ENCODE peak calls at places on chromosomes 11 and 22, in nine cellular contexts. I, J, R, U, W, H, Z, B and C are unnamed samples.

GRCh38 chr11:130144721-130145327 is 14.8 kb upstream of the ST14 start:
- DNase-seq in I (no peak), J (peak; percentile 49), R (no peak), U (no peak), W (no peak), H (no peak), Z (no peak), B (no peak), C (no peak)

GRCh38 chr11:111934301-111934700 is 2.8 kb upstream of the DIXDC1 start:
- DNase-seq in I (no peak), J (no peak), R (no peak), U (no peak), W (no peak), H (no peak), Z (no peak), B (no peak), C (no peak)

GRCh38 chr11:76768091-76769047 is 14.8 kb upstream of the TSKU start:
- DNase-seq in I (peak; percentile 36), J (peak; percentile 61), R (no peak), U (no peak), W (no peak), H (peak; percentile 28), Z (peak; percentile 53), B (no peak), C (no peak)

GRCh38 chr22:47015589-47016178 is 253.2 kb downstream of the TBC1D22A start:
- DNase-seq in I (no peak), J (peak; percentile 31), R (no peak), U (no peak), W (no peak), H (no peak), Z (no peak), B (no peak), C (no peak)

GRCh38 chr11:43765194-43765593 is 84.7 kb downstream of the HSD17B12 start:
- DNase-seq in I (no peak), J (no peak), R (no peak), U (no peak), W (no peak), H (no peak), Z (no peak), B (no peak), C (no peak)

GRCh38 chr11:80651004-80651403 is 1210.2 kb upstream of the TENM4 start:
- DNase-seq in I (no peak), J (no peak), R (no peak), U (no peak), W (no peak), H (no peak), Z (no peak), B (no peak), C (no peak)

GRCh38 chr11:134478176-134478575 is 66.1 kb upstream of the B3GAT1 start:
- DNase-seq in I (no peak), J (no peak), R (no peak), U (no peak), W (no peak), H (no peak), Z (no peak), B (no peak), C (no peak)

GRCh38 chr11:66012946-66013761 is 1.3 kb downstream of the CST6 start:
- DNase-seq in I (no peak), J (no peak), R (no peak), U (no peak), W (no peak), H (no peak), Z (no peak), B (no peak), C (no peak)

GRCh38 chr11:40722179-40722795 is 737.2 kb downstream of the LRRC4C start:
- DNase-seq in I (peak; percentile 10), J (peak; percentile 27), R (peak; percentile 28), U (no peak), W (peak; percentile 2), H (peak; percentile 20), Z (no peak), B (no peak), C (peak; percentile 69)

GRCh38 chr11:64245401-64245796 is 1.3 kb downstream of the PPP1R14B start:
- DNase-seq in I (no peak), J (no peak), R (no peak), U (peak; percentile 57), W (no peak), H (no peak), Z (no peak), B (no peak), C (no peak)

GRCh38 chr11:107590460-107591097 is 368 bp upstream of the ELMOD1 start:
- DNase-seq in I (no peak), J (peak; percentile 21), R (peak; percentile 32), U (no peak), W (peak; percentile 17), H (no peak), Z (no peak), B (no peak), C (no peak)

GRCh38 chr11:65958774-65959420 is 2.6 kb upstream of the SART1 start:
- DNase-seq in I (no peak), J (no peak), R (no peak), U (no peak), W (no peak), H (no peak), Z (no peak), B (no peak), C (no peak)

GRCh38 chr11:70414341-70415100 is 16.2 kb downstream of the CTTN start:
- DNase-seq in I (no peak), J (no peak), R (no peak), U (no peak), W (no peak), H (no peak), Z (no peak), B (no peak), C (no peak)

GRCh38 chr11:70413151-70413550 is 14.8 kb downstream of the CTTN start:
- DNase-seq in I (no peak), J (no peak), R (no peak), U (no peak), W (no peak), H (no peak), Z (no peak), B (no peak), C (no peak)

GRCh38 chr11:70415642-70416395 is 17.5 kb downstream of the CTTN start:
- DNase-seq in I (no peak), J (no peak), R (no peak), U (no peak), W (no peak), H (no peak), Z (no peak), B (no peak), C (no peak)

GRCh38 chr11:70416881-70417280 is 18.6 kb downstream of the CTTN start:
- DNase-seq in I (no peak), J (no peak), R (no peak), U (no peak), W (no peak), H (no peak), Z (no peak), B (no peak), C (no peak)

DNA sequence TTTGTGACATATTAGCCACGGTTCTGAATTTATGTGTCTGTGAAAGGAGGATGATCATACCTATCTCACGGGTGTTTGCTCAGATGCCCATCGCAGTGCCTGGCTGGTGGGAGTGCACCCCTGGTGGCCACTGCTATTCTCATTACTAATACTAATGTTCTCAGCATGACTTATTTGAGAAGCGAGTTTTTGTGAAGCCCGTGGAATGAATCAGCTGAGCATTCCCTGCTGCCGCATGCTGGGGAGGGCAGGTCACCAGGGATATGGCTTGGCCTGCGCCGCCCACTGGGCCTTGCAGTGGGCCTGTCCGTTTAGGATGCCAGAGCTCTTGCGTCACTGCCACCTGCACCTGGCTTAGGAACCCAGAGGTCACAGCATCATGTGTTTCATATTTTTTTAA is 16.8 kb downstream of the CTTN start:
- DNase-seq in I (peak; percentile 56), J (no peak), R (no peak), U (no peak), W (peak; percentile 18), H (peak; percentile 20), Z (no peak), B (no peak), C (no peak)
- TF ChIP-seq CTCF in I (peak; percentile 60), J (peak; percentile 26), R (no peak), U (peak; percentile 59), W (peak; percentile 10), H (peak; percentile 24), Z (no peak), B (peak; percentile 53), C (no peak)

GRCh38 chr11:123190504-123190903 is 4.5 kb downstream of the CLMP start:
- DNase-seq in I (no peak), J (no peak), R (no peak), U (no peak), W (no peak), H (no peak), Z (no peak), B (no peak), C (no peak)

GRCh38 chr11:123186291-123186690 is 8.8 kb downstream of the CLMP start:
- DNase-seq in I (no peak), J (no peak), R (no peak), U (no peak), W (no peak), H (no peak), Z (no peak), B (no peak), C (no peak)

GRCh38 chr11:123187221-123187620 is 7.8 kb downstream of the CLMP start:
- DNase-seq in I (no peak), J (no peak), R (no peak), U (no peak), W (no peak), H (no peak), Z (no peak), B (no peak), C (no peak)

GRCh38 chr11:123187670-123188507 is 7.2 kb downstream of the CLMP start:
- DNase-seq in I (peak; percentile 51), J (no peak), R (no peak), U (no peak), W (no peak), H (peak; percentile 54), Z (no peak), B (no peak), C (no peak)

GRCh38 chr11:123188508-123189165 is 6.4 kb downstream of the CLMP start:
- DNase-seq in I (peak; percentile 85), J (no peak), R (no peak), U (no peak), W (no peak), H (peak; percentile 85), Z (no peak), B (no peak), C (no peak)
- TF ChIP-seq CTCF in I (peak; percentile 37), J (no peak), R (no peak), U (no peak), W (no peak), H (peak; percentile 33), Z (no peak), B (peak; percentile 25), C (no peak)

GRCh38 chr11:92859290-92859689 is 110.2 kb upstream of the MTNR1B start:
- DNase-seq in I (peak; percentile 15), J (no peak), R (no peak), U (no peak), W (no peak), H (no peak), Z (no peak), B (no peak), C (no peak)
- TF ChIP-seq CTCF in I (no peak), J (no peak), R (no peak), U (no peak), W (no peak), H (no peak), Z (no peak), B (no peak), C (no peak)

DNA sequence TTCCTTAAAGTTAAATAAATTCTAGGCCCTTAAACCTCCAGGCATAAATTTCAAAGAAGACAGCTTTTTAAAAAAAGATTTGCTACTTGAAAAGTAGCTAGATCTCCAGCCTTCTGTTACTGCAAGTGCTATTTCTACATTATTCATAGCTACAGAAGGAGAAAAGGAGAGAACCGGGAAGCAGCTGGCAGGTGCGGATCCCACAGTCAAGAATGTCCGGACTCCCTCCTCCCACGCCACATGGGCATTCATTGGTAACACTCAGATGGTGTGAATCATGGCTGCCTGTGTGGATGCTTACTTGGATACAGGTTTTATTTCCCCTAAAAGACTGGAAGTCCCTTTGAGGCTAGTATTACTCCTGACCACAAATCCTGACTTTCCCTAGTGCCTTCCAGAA is 39.5 kb upstream of the YPEL1 start:
- DNase-seq in I (peak; percentile 13), J (no peak), R (peak; percentile 3), U (no peak), W (no peak), H (peak; percentile 35), Z (no peak), B (no peak), C (no peak)
- TF ChIP-seq CTCF in I (no peak), J (no peak), R (no peak), U (peak; percentile 10), W (no peak), H (no peak), Z (no peak), B (no peak), C (no peak)